ENCODE peak calls at places on chromosomes 5 and 9, in six cellular contexts. O is heart left ventricle, I is stomach, P is Caco-2, N is body of pancreas, G is right atrium auricular region. X is an unnamed sample. For H3K36me3, the result is how much of the 10 kb centered on the place peaks cover.

GRCh38 chr9:135215571-135216161 is 128.2 kb downstream of the OLFM1 start:
- DNase-seq in O (peak), I (peak), P (no peak), N (peak), G (no peak), X (no peak)

GRCh38 chr9:130143279-130143893 is 28.8 kb upstream of the NCS1 start:
- DNase-seq in O (no peak), I (no peak), P (no peak), N (no peak), G (no peak), X (no peak)

GRCh38 chr9:136141716-136142415 is 23.2 kb upstream of the TMEM250 start:
- DNase-seq in O (peak), I (no peak), P (no peak), N (no peak), G (no peak), X (no peak)

GRCh38 chr9:98374385-98375051 is 119.1 kb upstream of the TBC1D2 start:
- DNase-seq in O (no peak), I (peak), P (peak), N (peak), G (no peak), X (no peak)

GRCh38 chr5:66306844-66307315 is 162.8 kb downstream of the SREK1 start:
- DNase-seq in O (no peak), I (no peak), P (no peak), N (no peak), G (no peak), X (no peak)

GRCh38 chr9:95876595-95876994 is 1.1 kb downstream of the ERCC6L2 start:
- DNase-seq in O (no peak), I (no peak), P (no peak), N (no peak), G (no peak), X (no peak)

GRCh38 chr9:37555786-37556185 is 20.4 kb downstream of the FBXO10 start:
- DNase-seq in O (no peak), I (no peak), P (no peak), N (no peak), G (no peak), X (no peak)

GRCh38 chr5:125499969-125500368 is 753.5 kb upstream of the ZNF608 start:
- DNase-seq in O (no peak), I (no peak), P (no peak), N (no peak), G (no peak), X (no peak)

GRCh38 chr5:126648471-126648870 is 47.7 kb downstream of the PHAX start:
- DNase-seq in O (no peak), I (no peak), P (no peak), N (no peak), G (no peak), X (no peak)

GRCh38 chr9:86563350-86563749 is 209.1 kb upstream of the TUT7 start:
- DNase-seq in O (no peak), I (no peak), P (no peak), N (no peak), G (no peak), X (no peak)

GRCh38 chr5:124686239-124687004 is 60.0 kb downstream of the ZNF608 start:
- DNase-seq in O (no peak), I (no peak), P (no peak), N (no peak), G (no peak), X (no peak)

GRCh38 chr5:61667523-61668229 is 335.6 kb downstream of the ZSWIM6 start:
- DNase-seq in O (no peak), I (no peak), P (no peak), N (no peak), G (no peak), X (no peak)

GRCh38 chr5:164332349-164333196 is 827.2 kb downstream of the MAT2B start:
- DNase-seq in O (no peak), I (no peak), P (no peak), N (no peak), G (no peak), X (no peak)

GRCh38 chr5:79663212-79663611 is 26.4 kb upstream of the CMYA5 start:
- DNase-seq in O (no peak), I (no peak), P (no peak), N (no peak), G (no peak), X (no peak)

GRCh38 chr5:158224200-158224599 is 365.3 kb upstream of the CLINT1 start:
- DNase-seq in O (no peak), I (no peak), P (no peak), N (peak), G (no peak), X (no peak)

GRCh38 chr9:69181908-69182353 is 7.9 kb downstream of the TJP2 start:
- DNase-seq in O (peak), I (no peak), P (no peak), N (peak), G (no peak), X (no peak)

GRCh38 chr5:21802869-21803490 is 1050.2 kb downstream of the CDH12 start:
- DNase-seq in O (no peak), I (no peak), P (peak), N (no peak), G (no peak), X (no peak)

GRCh38 chr9:81871695-81872094 is 56.5 kb upstream of the SPATA31D4 start:
- DNase-seq in O (no peak), I (no peak), P (no peak), N (no peak), G (no peak), X (no peak)

GRCh38 chr9:132244582-132245455 is 83.0 kb downstream of the NTNG2 start:
- DNase-seq in O (peak), I (peak), P (no peak), N (peak), G (no peak), X (no peak)

GRCh38 chr5:133714161-133714915 is 102.0 kb upstream of the FSTL4 start:
- DNase-seq in O (no peak), I (no peak), P (no peak), N (no peak), G (peak), X (no peak)

GRCh38 chr9:106622148-106622547 is 240.8 kb upstream of the ZNF462 start:
- DNase-seq in O (no peak), I (no peak), P (no peak), N (no peak), G (no peak), X (no peak)

GRCh38 chr9:82600536-82601271 is 462.2 kb downstream of the RASEF start:
- DNase-seq in O (no peak), I (no peak), P (no peak), N (no peak), G (no peak), X (no peak)

GRCh38 chr5:98540056-98540455 is 233.4 kb upstream of the RGMB start:
- DNase-seq in O (no peak), I (no peak), P (no peak), N (no peak), G (no peak), X (no peak)

DNA sequence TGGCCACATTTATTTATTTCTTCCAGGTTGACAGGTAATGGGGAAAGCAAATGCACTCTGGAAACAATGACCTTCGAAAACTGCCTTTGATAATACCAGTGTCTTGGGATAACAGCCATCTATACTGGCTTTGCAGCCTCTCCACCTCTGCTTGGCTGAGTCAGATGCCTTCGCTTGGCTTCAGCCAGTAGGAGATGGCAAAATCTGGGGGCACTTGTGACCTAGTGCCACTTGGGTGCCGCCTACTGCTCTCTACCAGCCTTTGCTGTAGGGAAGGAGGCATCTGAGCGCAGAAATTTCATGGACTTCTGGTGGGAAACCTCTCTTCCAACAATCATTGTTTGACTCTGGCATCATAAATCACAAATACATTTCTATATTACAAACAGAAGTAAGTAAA is 21.8 kb downstream of the FYB1 start:
- DNase-seq in O (no peak), I (no peak), P (no peak), N (no peak), G (no peak), X (no peak)
- H3K4me3 ChIP-seq in O (no peak), I (no peak), P (no peak), N (no peak), G (no peak), X (no peak)

GRCh38 chr5:87408219-87408618 is 4.5 kb downstream of the CCNH start:
- DNase-seq in O (no peak), I (no peak), P (no peak), N (no peak), G (no peak), X (no peak)
- H3K36me3 ChIP-seq in O (half or more), I (half or more), P (under half), N (under half), G (under half), X (under half)

DNA sequence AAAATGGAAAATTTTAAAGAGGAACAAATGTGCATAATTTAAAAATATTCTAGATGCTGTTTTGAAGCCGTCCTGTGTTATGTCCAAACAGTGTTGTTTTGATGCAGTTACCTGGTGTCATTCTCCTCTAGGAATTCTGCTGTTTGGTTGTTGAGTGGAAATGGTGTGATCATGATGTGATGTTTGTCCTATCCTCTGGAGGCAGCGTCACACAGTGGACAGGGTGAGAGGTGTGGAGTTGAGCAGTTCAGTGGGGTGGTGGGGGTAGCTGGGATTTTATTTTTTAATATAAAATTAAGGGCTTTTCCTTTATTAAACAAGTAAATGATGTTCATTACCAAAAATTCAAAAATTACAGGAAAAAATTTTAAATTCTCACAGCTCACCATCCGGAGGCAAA is 31.2 kb downstream of the PRDM6 start:
- DNase-seq in O (no peak), I (no peak), P (peak), N (no peak), G (no peak), X (no peak)
- TF ChIP-seq CTCF in O (no peak), I (no peak), P (peak), N (no peak), G (no peak), X (peak)

DNA sequence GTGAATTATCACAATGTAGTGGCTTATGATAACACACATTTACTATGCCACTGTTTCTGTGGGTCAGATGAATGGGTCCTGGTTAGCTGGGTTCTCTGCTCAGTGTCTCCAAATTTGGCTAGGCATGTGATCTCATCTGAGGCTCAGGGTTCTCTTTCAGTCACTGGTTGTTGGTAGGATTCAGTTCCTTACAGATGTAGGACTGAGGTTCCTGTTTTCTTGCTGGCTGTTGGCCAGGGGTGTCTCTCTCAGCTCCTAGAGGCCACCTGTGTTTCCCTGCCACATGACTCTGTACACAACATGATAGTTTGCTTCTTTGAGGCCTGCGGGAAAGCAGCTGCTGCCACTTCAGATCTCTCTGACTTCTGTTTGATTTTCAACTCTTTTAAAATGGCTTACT is 7.1 kb downstream of the NFX1 start:
- DNase-seq in O (peak), I (peak), P (no peak), N (peak), G (no peak), X (peak)
- H3K4me3 ChIP-seq in O (no peak), I (peak), P (no peak), N (no peak), G (no peak), X (peak)

X was measured in GM06990.